ENCODE peak calls at places on chromosome 4, in seven cellular contexts. One of them, this sample, is unnamed.

GRCh38 chr4:94298725-94299252 is 43.8 kb downstream of the HPGDS start:
- DNase-seq in cardiac fibroblast: no peak
- DNase-seq in fibroblast of pulmonary artery: no peak
- DNase-seq in GM13977: no peak
- DNase-seq in fibroblast of mammary gland: no peak
- DNase-seq in left lung: no peak
- DNase-seq in ovary: no peak
- DNase-seq in this sample: no peak

GRCh38 chr4:152109585-152110509 is 349.0 kb upstream of the GATB start:
- DNase-seq in cardiac fibroblast: no peak
- DNase-seq in fibroblast of pulmonary artery: no peak
- DNase-seq in GM13977: no peak
- DNase-seq in fibroblast of mammary gland: peak
- DNase-seq in left lung: no peak
- DNase-seq in ovary: no peak
- DNase-seq in this sample: no peak

GRCh38 chr4:109701566-109702399 is 1.5 kb downstream of the CASP6 start:
- DNase-seq in cardiac fibroblast: peak
- DNase-seq in fibroblast of pulmonary artery: peak
- DNase-seq in GM13977: peak
- DNase-seq in fibroblast of mammary gland: no peak
- DNase-seq in left lung: no peak
- DNase-seq in ovary: no peak
- DNase-seq in this sample: peak

GRCh38 chr4:32258986-32259385 is 1538.8 kb downstream of the PCDH7 start:
- DNase-seq in cardiac fibroblast: no peak
- DNase-seq in fibroblast of pulmonary artery: no peak
- DNase-seq in GM13977: no peak
- DNase-seq in fibroblast of mammary gland: no peak
- DNase-seq in left lung: no peak
- DNase-seq in ovary: no peak
- DNase-seq in this sample: no peak

GRCh38 chr4:174746710-174747109 is 82.3 kb downstream of the GLRA3 start:
- DNase-seq in cardiac fibroblast: no peak
- DNase-seq in fibroblast of pulmonary artery: no peak
- DNase-seq in GM13977: no peak
- DNase-seq in fibroblast of mammary gland: no peak
- DNase-seq in left lung: no peak
- DNase-seq in ovary: no peak
- DNase-seq in this sample: no peak

GRCh38 chr4:128305942-128306341 is 18.3 kb upstream of the PGRMC2 start:
- DNase-seq in cardiac fibroblast: no peak
- DNase-seq in fibroblast of pulmonary artery: no peak
- DNase-seq in GM13977: no peak
- DNase-seq in fibroblast of mammary gland: no peak
- DNase-seq in left lung: no peak
- DNase-seq in ovary: no peak
- DNase-seq in this sample: no peak

GRCh38 chr4:161920304-161921052 is 243.3 kb downstream of the FSTL5 start:
- DNase-seq in cardiac fibroblast: no peak
- DNase-seq in fibroblast of pulmonary artery: no peak
- DNase-seq in GM13977: no peak
- DNase-seq in fibroblast of mammary gland: no peak
- DNase-seq in left lung: no peak
- DNase-seq in ovary: no peak
- DNase-seq in this sample: no peak

GRCh38 chr4:180923476-180923875 is 1319.7 kb upstream of the TENM3 start:
- DNase-seq in cardiac fibroblast: no peak
- DNase-seq in fibroblast of pulmonary artery: peak
- DNase-seq in GM13977: no peak
- DNase-seq in fibroblast of mammary gland: peak
- DNase-seq in left lung: no peak
- DNase-seq in ovary: no peak
- DNase-seq in this sample: no peak

GRCh38 chr4:41866799-41867677 is 68.2 kb upstream of the TMEM33 start:
- DNase-seq in cardiac fibroblast: no peak
- DNase-seq in fibroblast of pulmonary artery: no peak
- DNase-seq in GM13977: no peak
- DNase-seq in fibroblast of mammary gland: no peak
- DNase-seq in left lung: no peak
- DNase-seq in ovary: no peak
- DNase-seq in this sample: no peak

GRCh38 chr4:97656034-97656720 is 487.1 kb downstream of the STPG2 start:
- DNase-seq in cardiac fibroblast: peak
- DNase-seq in fibroblast of pulmonary artery: peak
- DNase-seq in GM13977: no peak
- DNase-seq in fibroblast of mammary gland: peak
- DNase-seq in left lung: no peak
- DNase-seq in ovary: no peak
- DNase-seq in this sample: no peak

GRCh38 chr4:171484681-171485080 is 328.5 kb upstream of the GALNTL6 start:
- DNase-seq in cardiac fibroblast: no peak
- DNase-seq in fibroblast of pulmonary artery: no peak
- DNase-seq in GM13977: no peak
- DNase-seq in fibroblast of mammary gland: no peak
- DNase-seq in left lung: no peak
- DNase-seq in ovary: no peak
- DNase-seq in this sample: no peak

GRCh38 chr4:189001971-189002450 is 862.8 kb downstream of the TRIML1 start:
- DNase-seq in cardiac fibroblast: no peak
- DNase-seq in fibroblast of pulmonary artery: no peak
- DNase-seq in GM13977: no peak
- DNase-seq in fibroblast of mammary gland: no peak
- DNase-seq in left lung: no peak
- DNase-seq in ovary: no peak
- DNase-seq in this sample: no peak

GRCh38 chr4:57037982-57038604 is 59.4 kb downstream of the POLR2B start:
- DNase-seq in cardiac fibroblast: peak
- DNase-seq in fibroblast of pulmonary artery: peak
- DNase-seq in GM13977: peak
- DNase-seq in fibroblast of mammary gland: peak
- DNase-seq in left lung: no peak
- DNase-seq in ovary: peak
- DNase-seq in this sample: peak

GRCh38 chr4:9758641-9759317 is 22.7 kb upstream of the DRD5 start:
- DNase-seq in cardiac fibroblast: no peak
- DNase-seq in fibroblast of pulmonary artery: no peak
- DNase-seq in GM13977: no peak
- DNase-seq in fibroblast of mammary gland: no peak
- DNase-seq in left lung: no peak
- DNase-seq in ovary: no peak
- DNase-seq in this sample: no peak

GRCh38 chr4:148270600-148270999 is 171.6 kb downstream of the NR3C2 start:
- DNase-seq in cardiac fibroblast: no peak
- DNase-seq in fibroblast of pulmonary artery: no peak
- DNase-seq in GM13977: no peak
- DNase-seq in fibroblast of mammary gland: no peak
- DNase-seq in left lung: no peak
- DNase-seq in ovary: no peak
- DNase-seq in this sample: no peak

GRCh38 chr4:783133-783541 is 42.8 kb downstream of the CPLX1 start:
- DNase-seq in cardiac fibroblast: no peak
- DNase-seq in fibroblast of pulmonary artery: no peak
- DNase-seq in GM13977: no peak
- DNase-seq in fibroblast of mammary gland: no peak
- DNase-seq in left lung: no peak
- DNase-seq in ovary: peak
- DNase-seq in this sample: no peak

GRCh38 chr4:31125496-31125895 is 405.3 kb downstream of the PCDH7 start:
- DNase-seq in cardiac fibroblast: no peak
- DNase-seq in fibroblast of pulmonary artery: no peak
- DNase-seq in GM13977: no peak
- DNase-seq in fibroblast of mammary gland: no peak
- DNase-seq in left lung: no peak
- DNase-seq in ovary: no peak
- DNase-seq in this sample: no peak

GRCh38 chr4:113905301-113905700 is 74.1 kb downstream of the ARSJ start:
- DNase-seq in cardiac fibroblast: no peak
- DNase-seq in fibroblast of pulmonary artery: no peak
- DNase-seq in GM13977: no peak
- DNase-seq in fibroblast of mammary gland: no peak
- DNase-seq in left lung: no peak
- DNase-seq in ovary: no peak
- DNase-seq in this sample: no peak

GRCh38 chr4:71607780-71608673 is 175.9 kb downstream of the GC start:
- DNase-seq in cardiac fibroblast: peak
- DNase-seq in fibroblast of pulmonary artery: peak
- DNase-seq in GM13977: no peak
- DNase-seq in fibroblast of mammary gland: no peak
- DNase-seq in left lung: no peak
- DNase-seq in ovary: no peak
- DNase-seq in this sample: no peak

GRCh38 chr4:2062168-2062807 is 3.2 kb downstream of the NAT8L start:
- DNase-seq in cardiac fibroblast: no peak
- DNase-seq in fibroblast of pulmonary artery: no peak
- DNase-seq in GM13977: no peak
- DNase-seq in fibroblast of mammary gland: no peak
- DNase-seq in left lung: no peak
- DNase-seq in ovary: no peak
- DNase-seq in this sample: no peak

GRCh38 chr4:13577660-13578059 is 33.4 kb upstream of the NKX3-2 start:
- DNase-seq in cardiac fibroblast: no peak
- DNase-seq in fibroblast of pulmonary artery: no peak
- DNase-seq in GM13977: no peak
- DNase-seq in fibroblast of mammary gland: no peak
- DNase-seq in left lung: no peak
- DNase-seq in ovary: no peak
- DNase-seq in this sample: no peak

GRCh38 chr4:138092060-138092459 is 150.1 kb downstream of the SLC7A11 start:
- DNase-seq in cardiac fibroblast: no peak
- DNase-seq in fibroblast of pulmonary artery: no peak
- DNase-seq in GM13977: no peak
- DNase-seq in fibroblast of mammary gland: no peak
- DNase-seq in left lung: no peak
- DNase-seq in ovary: no peak
- DNase-seq in this sample: no peak
- TF ChIP-seq CTCF in cardiac fibroblast: no peak
- TF ChIP-seq CTCF in fibroblast of pulmonary artery: no peak
- TF ChIP-seq CTCF in GM13977: no peak
- TF ChIP-seq CTCF in fibroblast of mammary gland: no peak
- TF ChIP-seq CTCF in left lung: no peak
- TF ChIP-seq CTCF in ovary: no peak
- TF ChIP-seq CTCF in this sample: no peak

GRCh38 chr4:61520688-61521160 is 320.6 kb downstream of the ADGRL3 start:
- DNase-seq in cardiac fibroblast: peak
- DNase-seq in fibroblast of pulmonary artery: peak
- DNase-seq in GM13977: no peak
- DNase-seq in fibroblast of mammary gland: peak
- DNase-seq in left lung: peak
- DNase-seq in ovary: no peak
- DNase-seq in this sample: no peak

GRCh38 chr4:61520176-61520575 is 320.1 kb downstream of the ADGRL3 start:
- DNase-seq in cardiac fibroblast: peak
- DNase-seq in fibroblast of pulmonary artery: no peak
- DNase-seq in GM13977: no peak
- DNase-seq in fibroblast of mammary gland: no peak
- DNase-seq in left lung: no peak
- DNase-seq in ovary: no peak
- DNase-seq in this sample: no peak

GRCh38 chr4:61521451-61521850 is 321.3 kb downstream of the ADGRL3 start:
- DNase-seq in cardiac fibroblast: peak
- DNase-seq in fibroblast of pulmonary artery: no peak
- DNase-seq in GM13977: no peak
- DNase-seq in fibroblast of mammary gland: no peak
- DNase-seq in left lung: no peak
- DNase-seq in ovary: no peak
- DNase-seq in this sample: no peak

GRCh38 chr4:61514991-61515390 is 314.9 kb downstream of the ADGRL3 start:
- DNase-seq in cardiac fibroblast: no peak
- DNase-seq in fibroblast of pulmonary artery: no peak
- DNase-seq in GM13977: no peak
- DNase-seq in fibroblast of mammary gland: no peak
- DNase-seq in left lung: no peak
- DNase-seq in ovary: no peak
- DNase-seq in this sample: no peak

GRCh38 chr4:61517144-61517543 is 317.0 kb downstream of the ADGRL3 start:
- DNase-seq in cardiac fibroblast: no peak
- DNase-seq in fibroblast of pulmonary artery: no peak
- DNase-seq in GM13977: no peak
- DNase-seq in fibroblast of mammary gland: no peak
- DNase-seq in left lung: no peak
- DNase-seq in ovary: no peak
- DNase-seq in this sample: no peak
- TF ChIP-seq CTCF in cardiac fibroblast: no peak
- TF ChIP-seq CTCF in fibroblast of pulmonary artery: no peak
- TF ChIP-seq CTCF in GM13977: peak
- TF ChIP-seq CTCF in fibroblast of mammary gland: no peak
- TF ChIP-seq CTCF in left lung: no peak
- TF ChIP-seq CTCF in ovary: no peak
- TF ChIP-seq CTCF in this sample: no peak

GRCh38 chr4:183670251-183670650 is 11.2 kb downstream of the TRAPPC11 start:
- DNase-seq in cardiac fibroblast: peak
- DNase-seq in fibroblast of pulmonary artery: no peak
- DNase-seq in GM13977: no peak
- DNase-seq in fibroblast of mammary gland: no peak
- DNase-seq in left lung: no peak
- DNase-seq in ovary: no peak
- DNase-seq in this sample: no peak

GRCh38 chr4:183675625-183676024 is 16.5 kb downstream of the TRAPPC11 start:
- DNase-seq in cardiac fibroblast: no peak
- DNase-seq in fibroblast of pulmonary artery: no peak
- DNase-seq in GM13977: no peak
- DNase-seq in fibroblast of mammary gland: peak
- DNase-seq in left lung: no peak
- DNase-seq in ovary: no peak
- DNase-seq in this sample: no peak

GRCh38 chr4:183674153-183674552 is 15.1 kb downstream of the TRAPPC11 start:
- DNase-seq in cardiac fibroblast: no peak
- DNase-seq in fibroblast of pulmonary artery: no peak
- DNase-seq in GM13977: no peak
- DNase-seq in fibroblast of mammary gland: no peak
- DNase-seq in left lung: no peak
- DNase-seq in ovary: no peak
- DNase-seq in this sample: no peak
- TF ChIP-seq CTCF in cardiac fibroblast: no peak
- TF ChIP-seq CTCF in fibroblast of pulmonary artery: no peak
- TF ChIP-seq CTCF in GM13977: no peak
- TF ChIP-seq CTCF in fibroblast of mammary gland: no peak
- TF ChIP-seq CTCF in left lung: no peak
- TF ChIP-seq CTCF in ovary: no peak
- TF ChIP-seq CTCF in this sample: no peak

DNA sequence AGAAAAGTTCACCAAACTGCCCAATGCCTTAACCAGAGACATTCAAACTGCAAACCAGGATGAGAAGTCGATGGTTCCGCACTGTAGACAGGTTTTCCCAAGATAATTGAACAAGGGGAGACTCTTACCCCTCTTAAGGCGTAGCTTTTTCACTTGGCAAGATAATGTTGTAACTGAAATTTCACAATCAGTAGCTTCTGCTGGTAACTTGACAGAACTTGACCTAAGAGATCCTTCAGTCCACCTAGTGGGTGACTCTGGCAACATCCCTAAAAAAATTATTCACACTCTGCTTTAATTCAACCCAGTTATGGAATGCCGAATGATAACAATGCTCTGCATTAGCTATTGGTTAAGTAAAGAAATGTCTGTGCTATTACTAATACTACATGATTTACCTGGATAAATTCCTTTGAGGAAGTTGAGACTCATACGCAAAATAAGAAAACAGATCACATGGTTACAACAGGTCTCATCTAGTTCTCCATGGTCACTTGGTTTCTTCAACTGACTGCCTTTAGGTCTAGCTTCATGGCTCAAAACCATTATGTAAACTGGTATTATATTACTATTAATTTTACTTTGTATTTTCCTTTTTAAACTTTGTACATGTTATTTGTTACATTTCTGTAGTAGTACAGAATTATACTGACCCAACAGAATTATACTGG is 9.1 kb downstream of the ELF2 start:
- DNase-seq in cardiac fibroblast: peak
- DNase-seq in fibroblast of pulmonary artery: peak
- DNase-seq in GM13977: peak
- DNase-seq in fibroblast of mammary gland: peak
- DNase-seq in left lung: no peak
- DNase-seq in ovary: no peak
- DNase-seq in this sample: peak
- TF ChIP-seq CTCF in cardiac fibroblast: peak
- TF ChIP-seq CTCF in fibroblast of pulmonary artery: peak
- TF ChIP-seq CTCF in GM13977: peak
- TF ChIP-seq CTCF in fibroblast of mammary gland: peak
- TF ChIP-seq CTCF in left lung: peak
- TF ChIP-seq CTCF in ovary: no peak
- TF ChIP-seq CTCF in this sample: no peak

This sample was measured in GM20000.